ENCODE peak calls at places on chromosomes 7 and 10, in ten cellular contexts. H is tibial nerve, T is uterus, F is esophagus squamous epithelium, N is esophagus muscularis mucosa, I is stomach, Y is body of pancreas, G is HepG2, W is HCT116, B is K562. X is an unnamed sample.

GRCh38 chr7:101185258-101185839 is 5.3 kb upstream of the NAT16 start:
- DNase-seq in H (no peak), T (no peak), F (no peak), N (no peak), I (no peak), Y (no peak), G (peak; percentile 57), W (no peak), B (no peak), X (no peak)

GRCh38 chr10:13439313-13439712 is 89.5 kb downstream of the BEND7 start:
- DNase-seq in H (no peak), T (no peak), F (no peak), N (no peak), I (no peak), Y (no peak), G (no peak), W (no peak), B (no peak), X (no peak)

GRCh38 chr10:29923416-29923970 is 135.9 kb downstream of the JCAD start:
- DNase-seq in H (no peak), T (no peak), F (no peak), N (no peak), I (no peak), Y (no peak), G (no peak), W (no peak), B (no peak), X (no peak)

GRCh38 chr7:38825721-38826440 is 83.1 kb downstream of the VPS41 start:
- DNase-seq in H (no peak), T (no peak), F (no peak), N (no peak), I (no peak), Y (no peak), G (no peak), W (no peak), B (no peak), X (no peak)

GRCh38 chr7:2824678-2825461 is 19.2 kb downstream of the GNA12 start:
- DNase-seq in H (no peak), T (no peak), F (no peak), N (no peak), I (no peak), Y (no peak), G (no peak), W (no peak), B (no peak), X (no peak)

GRCh38 chr10:85927952-85928677 is 438.5 kb downstream of the GRID1 start:
- DNase-seq in H (no peak), T (no peak), F (no peak), N (peak; percentile 81), I (no peak), Y (no peak), G (no peak), W (no peak), B (no peak), X (no peak)

GRCh38 chr10:12186324-12186723 is 9.4 kb downstream of the NUDT5 start:
- DNase-seq in H (no peak), T (no peak), F (no peak), N (no peak), I (no peak), Y (no peak), G (no peak), W (no peak), B (no peak), X (no peak)

GRCh38 chr7:17038160-17038782 is 156.5 kb upstream of the AGR3 start:
- DNase-seq in H (no peak), T (no peak), F (no peak), N (no peak), I (no peak), Y (no peak), G (peak; percentile 5), W (no peak), B (no peak), X (no peak)

GRCh38 chr7:5667391-5667790 is 114.1 kb downstream of the RNF216 start:
- DNase-seq in H (no peak), T (no peak), F (no peak), N (no peak), I (peak; percentile 36), Y (no peak), G (no peak), W (no peak), B (no peak), X (no peak)

GRCh38 chr10:71850745-71851629 is at the start of gene PSAP:
- DNase-seq in H (peak; percentile 97), T (peak; percentile 99), F (peak; percentile 90), N (peak; percentile 99), I (peak; percentile 100), Y (peak; percentile 99), G (peak; percentile 95), W (peak; percentile 93), B (peak; percentile 100), X (peak; percentile 97)
- TF ChIP-seq POLR2A in H (peak; percentile 98), T (peak; percentile 97), F (no peak), N (peak; percentile 97), I (peak; percentile 91), Y (peak; percentile 98), G (peak; percentile 99), W (peak; percentile 94), B (peak; percentile 97), X (peak; percentile 99)

GRCh38 chr7:116953727-116954442 is 584 bp downstream of the ST7 start:
- DNase-seq in H (peak; percentile 47), T (peak; percentile 67), F (no peak), N (peak; percentile 92), I (peak; percentile 51), Y (peak; percentile 86), G (peak; percentile 84), W (peak; percentile 43), B (peak; percentile 84), X (peak; percentile 59)
- TF ChIP-seq POLR2A in H (peak; percentile 9), T (peak; percentile 51), F (no peak), N (no peak), I (no peak), Y (peak; percentile 81), G (peak; percentile 32), W (no peak), B (peak; percentile 70), X (peak; percentile 48)

GRCh38 chr10:104327745-104328635 is 10.3 kb downstream of the ITPRIP start:
- DNase-seq in H (no peak), T (no peak), F (no peak), N (no peak), I (no peak), Y (peak; percentile 46), G (peak; percentile 28), W (no peak), B (no peak), X (peak; percentile 67)
- TF ChIP-seq POLR2A in H (no peak), T (peak; percentile 17), F (no peak), N (no peak), I (no peak), Y (no peak), G (no peak), W (no peak), B (no peak), X (peak; percentile 31)

GRCh38 chr7:45576249-45576929 is 2.2 kb downstream of the ADCY1 start:
- DNase-seq in H (no peak), T (no peak), F (no peak), N (no peak), I (no peak), Y (no peak), G (no peak), W (no peak), B (no peak), X (no peak)

GRCh38 chr7:45573199-45573598 is 969 bp upstream of the ADCY1 start:
- DNase-seq in H (no peak), T (no peak), F (no peak), N (no peak), I (no peak), Y (no peak), G (no peak), W (no peak), B (no peak), X (no peak)

GRCh38 chr7:45573636-45574470 is at the start of gene ADCY1:
- DNase-seq in H (no peak), T (no peak), F (no peak), N (no peak), I (no peak), Y (no peak), G (no peak), W (no peak), B (peak; percentile 83), X (no peak)

GRCh38 chr7:45575501-45576248 is 1.5 kb downstream of the ADCY1 start:
- DNase-seq in H (no peak), T (no peak), F (no peak), N (no peak), I (no peak), Y (no peak), G (no peak), W (no peak), B (no peak), X (no peak)

GRCh38 chr7:45574521-45575500 is 643 bp downstream of the ADCY1 start:
- DNase-seq in H (no peak), T (no peak), F (no peak), N (no peak), I (peak; percentile 29), Y (peak; percentile 34), G (peak; percentile 35), W (no peak), B (no peak), X (no peak)
- TF ChIP-seq POLR2A in H (no peak), T (no peak), F (no peak), N (no peak), I (no peak), Y (peak; percentile 16), G (no peak), W (no peak), B (no peak), X (no peak)

X was measured in H54.